ENCODE peak calls at places on chromosomes 3 and 15, in seven cellular contexts. H, K, L, Q, T, U and O are unnamed samples.
A peak's percentile ranks its signal among the peaks of the same experiment; 100 is the strongest.

GRCh38 chr3:42666022-42666421 is 12.5 kb downstream of the ZBTB47 start:
- DNase-seq in H (no peak), K (no peak), L (no peak), U (no peak), Q (no peak), T (no peak), O (no peak)

GRCh38 chr3:123027292-123028232 is at the start of gene SEMA5B:
- DNase-seq in U (no peak), K (peak; percentile 13), L (peak; percentile 45), Q (peak; percentile 25), H (peak; percentile 49), T (peak; percentile 28), O (no peak)

GRCh38 chr3:172613845-172614244 is 90.6 kb upstream of the TNFSF10 start:
- DNase-seq in K (no peak), U (no peak), H (no peak), T (no peak), L (no peak), Q (no peak), O (no peak)

GRCh38 chr15:48472756-48473155 is 141.5 kb downstream of the DUT start:
- DNase-seq in L (no peak), Q (peak; percentile 34), U (peak; percentile 36), T (no peak), K (no peak), H (no peak), O (no peak)

GRCh38 chr3:45832691-45833090 is 9.2 kb downstream of the LZTFL1 start:
- DNase-seq in U (no peak), H (no peak), L (no peak), T (no peak), K (no peak), Q (no peak), O (no peak)

GRCh38 chr3:149015383-149015782 is 24.0 kb downstream of the GYG1 start:
- DNase-seq in H (no peak), U (peak; percentile 47), T (no peak), K (no peak), Q (peak; percentile 13), L (no peak), O (no peak)

GRCh38 chr15:95152741-95153140 is 921.4 kb downstream of the MCTP2 start:
- DNase-seq in U (no peak), L (no peak), K (no peak), Q (no peak), T (no peak), H (no peak), O (no peak)

GRCh38 chr15:25739687-25740121 is 123.4 kb downstream of the ATP10A start:
- DNase-seq in L (peak; percentile 54), Q (peak; percentile 27), K (peak; percentile 38), U (peak; percentile 37), H (no peak), T (peak; percentile 26), O (peak; percentile 19)

GRCh38 chr3:107734317-107734716 is 211.6 kb downstream of the BBX start:
- DNase-seq in H (no peak), T (no peak), K (no peak), U (no peak), L (no peak), Q (no peak), O (no peak)